ENCODE peak calls at places on chromosomes 11 and 22, in five cellular contexts. T is DMS153; U is D721Med; H is adipocyte; F is activated CD8-positive, alpha-beta memory T cell treated with anti-CD3 and anti-CD28 coated beads, Interleukin-2, amount 10 ng/mL, durations not matched to agents 7 days and 5 days. Y is an unnamed sample.

GRCh38 chr22:41526802-41527799 is 17.2 kb downstream of the POLR3H start:
- DNase-seq in T (no peak), U (peak; percentile 52), H (peak; percentile 59), F (peak; percentile 71), Y (peak; percentile 47)

GRCh38 chr11:95515379-95515778 is 274.2 kb downstream of the FAM76B start:
- DNase-seq in T (no peak), U (no peak), H (no peak), F (no peak), Y (no peak)

GRCh38 chr11:2366733-2367132 is 10.4 kb upstream of the CD81 start:
- DNase-seq in T (no peak), U (no peak), H (no peak), F (no peak), Y (no peak)

GRCh38 chr22:36027579-36027959 is 1.1 kb downstream of the RBFOX2 start:
- DNase-seq in T (no peak), U (no peak), H (peak; percentile 58), F (peak; percentile 43), Y (no peak)

GRCh38 chr22:42959472-42960145 is 55.3 kb downstream of the PACSIN2 start:
- DNase-seq in T (peak; percentile 15), U (no peak), H (peak; percentile 61), F (no peak), Y (no peak)

GRCh38 chr11:13220148-13220547 is 57.4 kb upstream of the BMAL1 start:
- DNase-seq in T (no peak), U (no peak), H (no peak), F (no peak), Y (no peak)

GRCh38 chr22:19998991-19999820 is 17.4 kb downstream of the ARVCF start:
- DNase-seq in T (no peak), U (no peak), H (no peak), F (no peak), Y (no peak)

GRCh38 chr11:102070766-102071165 is 23.5 kb downstream of the CFAP300 start:
- DNase-seq in T (no peak), U (no peak), H (no peak), F (no peak), Y (no peak)

GRCh38 chr11:34585870-34586654 is 34.8 kb upstream of the EHF start:
- DNase-seq in T (peak; percentile 18), U (no peak), H (peak; percentile 83), F (no peak), Y (no peak)

GRCh38 chr11:19281041-19281440 is 40.3 kb upstream of the E2F8 start:
- DNase-seq in T (peak; percentile 19), U (no peak), H (no peak), F (peak; percentile 51), Y (no peak)

GRCh38 chr11:15801126-15801525 is 555.2 kb downstream of the SOX6 start:
- DNase-seq in T (no peak), U (no peak), H (no peak), F (no peak), Y (no peak)

GRCh38 chr11:118883368-118884071 is at the start of gene CXCR5:
- DNase-seq in T (no peak), U (no peak), H (no peak), F (no peak), Y (no peak)

GRCh38 chr11:17743026-17743807 is 8.6 kb downstream of the KCNC1 start:
- DNase-seq in T (no peak), U (no peak), H (no peak), F (no peak), Y (no peak)

GRCh38 chr11:20025331-20025840 is 134.9 kb downstream of the DBX1 start:
- DNase-seq in T (no peak), U (no peak), H (no peak), F (no peak), Y (no peak)